ENCODE peak calls at places on chromosomes 5 and 9, in six cellular contexts. B is PC-9, R is left lung, P is kidney epithelial cell, Y is fibroblast of lung, N is cardiac muscle cell. Z is an unnamed sample.

GRCh38 chr9:129839324-129840023 is 4.2 kb downstream of the USP20 start:
- DNase-seq in R (no peak), P (no peak), Y (no peak), N (no peak), B (no peak), Z (no peak)

GRCh38 chr5:91384671-91385430 is 1.7 kb upstream of the ARRDC3 start:
- DNase-seq in R (no peak), B (peak; percentile 39), N (peak; percentile 87), Y (peak; percentile 82), P (peak; percentile 65), Z (peak; percentile 85)

GRCh38 chr9:18394847-18395355 is 79.1 kb upstream of the ADAMTSL1 start:
- DNase-seq in P (no peak), Y (no peak), R (no peak), B (no peak), N (no peak), Z (no peak)

GRCh38 chr5:63053019-63053638 is 474.5 kb downstream of the LRRC70 start:
- DNase-seq in B (no peak), P (no peak), R (no peak), N (no peak), Y (no peak), Z (no peak)

GRCh38 chr9:13648676-13649075 is 369.2 kb upstream of the MPDZ start:
- DNase-seq in Y (peak; percentile 4), P (no peak), B (no peak), N (no peak), R (no peak), Z (no peak)

GRCh38 chr5:133006653-133007052 is 19.7 kb downstream of the ZCCHC10 start:
- DNase-seq in Y (peak; percentile 24), B (no peak), R (no peak), P (no peak), N (no peak), Z (no peak)

GRCh38 chr9:99019523-99020331 is 76.0 kb downstream of the COL15A1 start:
- DNase-seq in Y (peak; percentile 98), P (peak; percentile 91), B (peak; percentile 18), R (no peak), N (no peak), Z (peak; percentile 96)

GRCh38 chr9:1354066-1354465 is 303.9 kb downstream of the DMRT2 start:
- DNase-seq in R (no peak), Y (no peak), P (no peak), B (no peak), N (no peak), Z (no peak)

GRCh38 chr9:123590499-123590898 is 234.5 kb downstream of the CRB2 start:
- DNase-seq in R (no peak), N (no peak), B (no peak), P (no peak), Y (no peak), Z (no peak)

GRCh38 chr9:109600142-109600541 is 102.0 kb upstream of the PTPN3 start:
- DNase-seq in B (peak; percentile 36), P (peak; percentile 43), N (no peak), R (no peak), Y (peak; percentile 99), Z (no peak)

GRCh38 chr5:109484597-109484996 is 74.8 kb upstream of the PJA2 start:
- DNase-seq in Y (no peak), R (no peak), B (no peak), P (no peak), N (no peak), Z (no peak)

GRCh38 chr9:14309403-14309802 is 4.5 kb downstream of the NFIB start:
- DNase-seq in R (no peak), P (no peak), B (no peak), Y (peak; percentile 96), N (no peak), Z (no peak)

GRCh38 chr9:138022121-138022741 is 144.6 kb downstream of the CACNA1B start:
- DNase-seq in Y (no peak), P (no peak), N (peak; percentile 46), R (peak; percentile 54), B (no peak), Z (no peak)

GRCh38 chr9:27499481-27499880 is 24.6 kb upstream of the IFNK start:
- DNase-seq in Y (peak; percentile 42), B (no peak), P (peak; percentile 44), N (no peak), R (no peak), Z (peak; percentile 25)

GRCh38 chr5:31987985-31988710 is 186.0 kb downstream of the GOLPH3 start:
- DNase-seq in N (no peak), B (no peak), Y (peak; percentile 99), P (peak; percentile 95), R (no peak), Z (peak; percentile 90)

GRCh38 chr9:70110194-70111041 is 66.8 kb downstream of the MAMDC2 start:
- DNase-seq in B (no peak), R (no peak), N (no peak), Y (peak; percentile 64), P (peak; percentile 31), Z (no peak)

GRCh38 chr9:93287593-93287992 is 103.7 kb downstream of the WNK2 start:
- DNase-seq in P (no peak), Y (no peak), R (no peak), N (no peak), B (no peak), Z (no peak)

GRCh38 chr9:93288341-93288740 is 104.4 kb downstream of the WNK2 start:
- DNase-seq in P (no peak), Y (no peak), N (no peak), B (no peak), R (no peak), Z (no peak)

GRCh38 chr9:93287189-93287552 is 103.2 kb downstream of the WNK2 start:
- DNase-seq in N (no peak), R (peak; percentile 50), Y (no peak), B (no peak), P (no peak), Z (no peak)

GRCh38 chr9:93288891-93289883 is 105.2 kb downstream of the WNK2 start:
- DNase-seq in P (peak; percentile 76), Y (peak; percentile 50), B (peak; percentile 79), N (no peak), R (peak; percentile 70), Z (peak; percentile 27)

DNA sequence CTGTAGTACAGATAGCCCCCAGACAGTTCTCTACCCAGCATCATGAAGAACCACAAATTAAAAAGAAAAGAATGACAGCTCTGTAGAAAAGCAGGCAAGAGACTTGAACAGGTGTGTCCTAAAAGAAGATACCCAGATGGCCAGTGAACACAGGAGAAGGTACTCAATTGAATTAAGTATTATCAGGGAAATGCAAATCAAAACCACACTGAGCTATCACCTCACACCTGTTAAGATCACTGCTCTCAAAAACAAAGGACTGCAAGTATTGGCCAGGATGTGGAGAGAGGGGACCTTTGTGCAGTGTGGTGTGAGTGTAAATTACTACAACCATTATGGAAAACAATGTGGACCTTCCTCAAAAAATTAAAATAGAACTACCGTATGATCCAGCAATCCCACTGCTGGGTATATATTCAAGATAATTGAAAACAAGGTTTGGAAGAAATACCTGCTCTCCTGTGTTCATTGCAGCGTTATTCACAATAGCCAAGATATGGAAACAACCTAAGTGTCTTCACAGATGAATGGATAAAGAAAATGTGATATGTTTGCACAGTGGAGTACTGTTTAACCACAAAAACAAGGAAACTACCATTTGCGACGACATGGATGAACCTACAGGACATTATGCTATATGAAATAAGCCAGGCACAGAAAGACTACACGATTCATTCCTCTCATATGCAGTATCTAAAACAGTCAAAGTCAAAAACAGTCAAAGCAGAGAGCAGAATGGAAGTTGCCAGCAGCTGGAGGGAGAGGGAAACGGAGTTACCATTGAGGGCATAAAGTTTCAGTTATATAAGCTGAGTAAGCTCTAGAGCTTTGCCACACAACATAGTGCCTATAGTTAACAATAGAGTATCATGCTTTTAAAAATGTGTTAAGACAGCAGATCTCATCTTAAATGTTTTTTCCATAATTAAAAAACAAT is 102.6 kb downstream of the WNK2 start:
- DNase-seq in Y (no peak), B (no peak), N (no peak), P (no peak), R (no peak), Z (no peak)
- H3K4me3 ChIP-seq in Y (no peak overlapping the region), B (no peak overlapping the region), N (no peak overlapping the region), P (no peak overlapping the region), R (no peak overlapping the region), Z (no peak overlapping the region)

GRCh38 chr5:16776611-16777251 is 159.4 kb downstream of the MYO10 start:
- DNase-seq in N (peak; percentile 47), Y (no peak), R (no peak), B (no peak), P (no peak), Z (no peak)
- TF ChIP-seq CTCF in N (no peak), Y (peak; percentile 26), R (no peak), B (no peak), P (peak; percentile 30), Z (peak; percentile 53)

GRCh38 chr9:113580041-113580953 is 116.8 kb downstream of the RGS3 start:
- DNase-seq in R (peak; percentile 98), P (no peak), B (peak; percentile 93), N (no peak), Y (peak; percentile 51), Z (no peak)

GRCh38 chr9:113581865-113582697 is 118.6 kb downstream of the RGS3 start:
- DNase-seq in Y (no peak), B (peak; percentile 78), P (no peak), N (no peak), R (peak; percentile 90), Z (no peak)

GRCh38 chr9:113582698-113583200 is 119.2 kb downstream of the RGS3 start:
- DNase-seq in N (no peak), R (no peak), Y (no peak), P (no peak), B (no peak), Z (no peak)

GRCh38 chr9:113579270-113580040 is 115.9 kb downstream of the RGS3 start:
- DNase-seq in R (peak; percentile 87), Y (peak; percentile 75), N (no peak), B (peak; percentile 33), P (no peak), Z (no peak)

DNA sequence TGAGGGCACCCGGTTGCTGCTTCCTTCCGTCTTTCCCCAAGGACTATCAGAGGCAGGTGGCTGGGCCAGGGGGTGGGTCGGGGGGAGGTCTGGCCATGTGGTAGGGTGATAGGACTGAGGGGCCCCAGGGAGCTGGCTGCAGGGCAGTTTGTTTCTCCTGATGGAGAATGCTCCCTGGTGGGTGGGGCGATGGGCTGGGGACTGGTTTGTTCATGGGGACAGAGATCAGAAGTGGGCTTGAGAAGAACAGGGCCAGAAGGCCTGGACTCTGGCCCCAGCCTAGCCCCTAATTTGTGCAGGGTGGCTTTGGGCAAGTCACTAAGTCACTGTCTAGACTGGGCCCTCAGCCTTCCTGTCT is 117.4 kb downstream of the RGS3 start:
- DNase-seq in P (no peak), Y (no peak), N (no peak), B (no peak), R (no peak), Z (no peak)
- H3K4me3 ChIP-seq in P (no peak overlapping the region), Y (no peak overlapping the region), N (no peak overlapping the region), B (peak overlapping the region; percentile 38), R (peak overlapping the region; percentile 56), Z (no peak overlapping the region)

GRCh38 chr5:151283120-151283825 is 20.3 kb downstream of the SLC36A3 start:
- DNase-seq in N (no peak), B (no peak), R (no peak), P (no peak), Y (no peak), Z (no peak)

GRCh38 chr5:151285683-151286082 is 17.9 kb downstream of the SLC36A3 start:
- DNase-seq in P (no peak), R (no peak), B (no peak), Y (no peak), N (no peak), Z (no peak)

GRCh38 chr5:151286246-151286645 is 17.3 kb downstream of the SLC36A3 start:
- DNase-seq in R (no peak), N (no peak), B (no peak), P (no peak), Y (no peak), Z (no peak)

GRCh38 chr5:151281001-151281639 is 22.4 kb downstream of the SLC36A3 start:
- DNase-seq in Y (no peak), N (no peak), B (no peak), P (no peak), R (no peak), Z (no peak)

GRCh38 chr5:151284392-151284967 is 19.1 kb downstream of the SLC36A3 start:
- DNase-seq in N (no peak), R (no peak), B (no peak), P (no peak), Y (no peak), Z (no peak)
- TF ChIP-seq CTCF in N (peak; percentile 15), R (no peak), B (peak; percentile 27), P (peak; percentile 28), Y (no peak), Z (peak; percentile 50)